ENCODE peak calls at places on chromosome 18, in nine cellular contexts. One of them, this sample, is unnamed. For H3K36me3, the result is how much of the 10 kb centered on the place peaks cover.

GRCh38 chr18:6465281-6465680 is 50.6 kb upstream of the L3MBTL4 start:
- DNase-seq in heart left ventricle: no peak
- DNase-seq in CD4-positive, CD25-positive, alpha-beta regulatory T cell: no peak
- DNase-seq in body of pancreas: no peak
- DNase-seq in neural progenitor cell: no peak
- DNase-seq in kidney: no peak
- DNase-seq in IMR-90: no peak
- DNase-seq in PC-9: no peak
- DNase-seq in OCI-LY7: no peak
- DNase-seq in this sample: no peak

GRCh38 chr18:39841133-39842041 is 2113.6 kb upstream of the PIK3C3 start:
- DNase-seq in heart left ventricle: peak
- DNase-seq in CD4-positive, CD25-positive, alpha-beta regulatory T cell: no peak
- DNase-seq in body of pancreas: peak
- DNase-seq in neural progenitor cell: peak
- DNase-seq in kidney: peak
- DNase-seq in IMR-90: peak
- DNase-seq in PC-9: peak
- DNase-seq in OCI-LY7: no peak
- DNase-seq in this sample: peak

GRCh38 chr18:31555971-31556747 is 35.5 kb upstream of the TTR start:
- DNase-seq in heart left ventricle: no peak
- DNase-seq in CD4-positive, CD25-positive, alpha-beta regulatory T cell: peak
- DNase-seq in body of pancreas: peak
- DNase-seq in neural progenitor cell: peak
- DNase-seq in kidney: no peak
- DNase-seq in IMR-90: peak
- DNase-seq in PC-9: peak
- DNase-seq in OCI-LY7: peak
- DNase-seq in this sample: peak

GRCh38 chr18:68660355-68661183 is 54.3 kb downstream of the TMX3 start:
- DNase-seq in heart left ventricle: no peak
- DNase-seq in CD4-positive, CD25-positive, alpha-beta regulatory T cell: peak
- DNase-seq in body of pancreas: no peak
- DNase-seq in neural progenitor cell: peak
- DNase-seq in kidney: no peak
- DNase-seq in IMR-90: peak
- DNase-seq in PC-9: no peak
- DNase-seq in OCI-LY7: peak
- DNase-seq in this sample: peak

GRCh38 chr18:74831571-74832250 is 234.0 kb downstream of the ZNF407 start:
- DNase-seq in heart left ventricle: no peak
- DNase-seq in CD4-positive, CD25-positive, alpha-beta regulatory T cell: no peak
- DNase-seq in body of pancreas: no peak
- DNase-seq in neural progenitor cell: no peak
- DNase-seq in kidney: peak
- DNase-seq in IMR-90: peak
- DNase-seq in PC-9: no peak
- DNase-seq in OCI-LY7: no peak
- DNase-seq in this sample: no peak

GRCh38 chr18:79791141-79791972 is 6.4 kb upstream of the KCNG2 start:
- DNase-seq in heart left ventricle: peak
- DNase-seq in CD4-positive, CD25-positive, alpha-beta regulatory T cell: no peak
- DNase-seq in body of pancreas: peak
- DNase-seq in neural progenitor cell: no peak
- DNase-seq in kidney: peak
- DNase-seq in IMR-90: peak
- DNase-seq in PC-9: peak
- DNase-seq in OCI-LY7: no peak
- DNase-seq in this sample: peak

GRCh38 chr18:22778996-22779395 is 154.1 kb upstream of the RBBP8 start:
- DNase-seq in heart left ventricle: peak
- DNase-seq in CD4-positive, CD25-positive, alpha-beta regulatory T cell: no peak
- DNase-seq in body of pancreas: no peak
- DNase-seq in neural progenitor cell: no peak
- DNase-seq in kidney: no peak
- DNase-seq in IMR-90: no peak
- DNase-seq in PC-9: no peak
- DNase-seq in OCI-LY7: no peak
- DNase-seq in this sample: peak

GRCh38 chr18:63363951-63364350 is 3.1 kb downstream of the KDSR start:
- DNase-seq in heart left ventricle: no peak
- DNase-seq in CD4-positive, CD25-positive, alpha-beta regulatory T cell: peak
- DNase-seq in body of pancreas: no peak
- DNase-seq in neural progenitor cell: no peak
- DNase-seq in kidney: no peak
- DNase-seq in IMR-90: no peak
- DNase-seq in PC-9: no peak
- DNase-seq in OCI-LY7: no peak
- DNase-seq in this sample: no peak

GRCh38 chr18:54606835-54607212 is 15.8 kb downstream of the DYNAP start:
- DNase-seq in heart left ventricle: no peak
- DNase-seq in CD4-positive, CD25-positive, alpha-beta regulatory T cell: no peak
- DNase-seq in body of pancreas: peak
- DNase-seq in neural progenitor cell: no peak
- DNase-seq in kidney: no peak
- DNase-seq in IMR-90: no peak
- DNase-seq in PC-9: no peak
- DNase-seq in OCI-LY7: no peak
- DNase-seq in this sample: no peak

GRCh38 chr18:73728657-73729056 is 419.0 kb downstream of the FBXO15 start:
- DNase-seq in heart left ventricle: no peak
- DNase-seq in CD4-positive, CD25-positive, alpha-beta regulatory T cell: no peak
- DNase-seq in body of pancreas: no peak
- DNase-seq in neural progenitor cell: peak
- DNase-seq in kidney: no peak
- DNase-seq in IMR-90: no peak
- DNase-seq in PC-9: no peak
- DNase-seq in OCI-LY7: no peak
- DNase-seq in this sample: no peak

GRCh38 chr18:70490008-70490933 is 201.4 kb downstream of the SOCS6 start:
- DNase-seq in heart left ventricle: no peak
- DNase-seq in CD4-positive, CD25-positive, alpha-beta regulatory T cell: peak
- DNase-seq in body of pancreas: peak
- DNase-seq in neural progenitor cell: peak
- DNase-seq in kidney: no peak
- DNase-seq in IMR-90: peak
- DNase-seq in PC-9: no peak
- DNase-seq in OCI-LY7: peak
- DNase-seq in this sample: peak

GRCh38 chr18:6759579-6759978 is 30.1 kb downstream of the ARHGAP28 start:
- DNase-seq in heart left ventricle: no peak
- DNase-seq in CD4-positive, CD25-positive, alpha-beta regulatory T cell: no peak
- DNase-seq in body of pancreas: no peak
- DNase-seq in neural progenitor cell: no peak
- DNase-seq in kidney: no peak
- DNase-seq in IMR-90: no peak
- DNase-seq in PC-9: no peak
- DNase-seq in OCI-LY7: no peak
- DNase-seq in this sample: no peak

GRCh38 chr18:58054041-58054733 is 10.2 kb downstream of the NEDD4L start:
- DNase-seq in heart left ventricle: no peak
- DNase-seq in CD4-positive, CD25-positive, alpha-beta regulatory T cell: no peak
- DNase-seq in body of pancreas: peak
- DNase-seq in neural progenitor cell: peak
- DNase-seq in kidney: no peak
- DNase-seq in IMR-90: peak
- DNase-seq in PC-9: peak
- DNase-seq in OCI-LY7: no peak
- DNase-seq in this sample: no peak

DNA sequence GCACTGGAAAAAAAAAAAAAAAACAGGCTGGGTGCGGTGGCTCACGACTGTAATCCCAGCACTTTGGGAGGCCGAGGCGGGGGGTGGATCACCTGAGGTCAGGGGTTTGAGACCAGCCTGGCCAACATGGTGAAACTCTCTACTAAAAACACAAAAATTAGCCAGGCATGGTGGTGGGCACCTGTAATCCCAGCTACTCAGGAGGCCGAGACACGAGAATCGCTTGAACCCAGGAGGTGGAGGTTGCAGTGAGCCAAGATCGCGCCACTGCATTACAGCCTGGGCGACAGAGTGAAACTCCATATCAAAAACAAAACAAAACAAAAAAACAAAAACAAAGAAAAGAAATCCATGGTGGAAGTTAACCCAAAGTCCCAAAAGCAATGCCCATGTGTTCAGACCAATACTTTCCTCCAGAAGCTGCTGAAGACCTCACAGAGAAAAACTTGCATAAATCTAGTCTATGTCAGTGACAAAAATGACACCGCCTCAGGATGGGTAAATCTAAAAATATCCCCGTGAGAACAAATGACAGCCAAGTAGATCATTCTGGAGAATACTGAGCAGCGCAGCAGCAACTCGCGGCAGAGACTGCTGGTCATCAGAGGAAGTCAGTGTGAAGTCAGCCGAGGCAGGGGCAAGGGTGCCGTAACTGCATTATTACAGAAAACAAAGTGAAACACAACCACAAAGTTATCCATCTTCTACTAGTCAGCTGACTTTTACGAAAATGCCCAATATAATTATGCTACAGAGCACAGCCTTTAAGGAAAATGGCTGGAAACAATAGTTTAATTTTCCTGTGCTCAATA is 41.0 kb downstream of the LPIN2 start:
- DNase-seq in heart left ventricle: peak
- DNase-seq in CD4-positive, CD25-positive, alpha-beta regulatory T cell: peak
- DNase-seq in body of pancreas: peak
- DNase-seq in neural progenitor cell: no peak
- DNase-seq in kidney: peak
- DNase-seq in IMR-90: no peak
- DNase-seq in PC-9: no peak
- DNase-seq in OCI-LY7: peak
- DNase-seq in this sample: peak
- H3K4me3 ChIP-seq in heart left ventricle: peak
- H3K4me3 ChIP-seq in CD4-positive, CD25-positive, alpha-beta regulatory T cell: peak
- H3K4me3 ChIP-seq in body of pancreas: no peak
- H3K4me3 ChIP-seq in neural progenitor cell: no peak
- H3K4me3 ChIP-seq in kidney: peak
- H3K4me3 ChIP-seq in IMR-90: no peak
- H3K4me3 ChIP-seq in PC-9: no peak
- H3K4me3 ChIP-seq in OCI-LY7: no peak
- H3K4me3 ChIP-seq in this sample: no peak

GRCh38 chr18:46893360-46893759 is 23.9 kb downstream of the PIAS2 start:
- DNase-seq in heart left ventricle: no peak
- DNase-seq in CD4-positive, CD25-positive, alpha-beta regulatory T cell: no peak
- DNase-seq in body of pancreas: no peak
- DNase-seq in neural progenitor cell: no peak
- DNase-seq in kidney: no peak
- DNase-seq in IMR-90: no peak
- DNase-seq in PC-9: no peak
- DNase-seq in OCI-LY7: no peak
- DNase-seq in this sample: no peak
- H3K36me3 ChIP-seq in heart left ventricle: under half
- H3K36me3 ChIP-seq in CD4-positive, CD25-positive, alpha-beta regulatory T cell: under half
- H3K36me3 ChIP-seq in body of pancreas: under half
- H3K36me3 ChIP-seq in neural progenitor cell: under half
- H3K36me3 ChIP-seq in kidney: under half
- H3K36me3 ChIP-seq in IMR-90: under half
- H3K36me3 ChIP-seq in PC-9: under half
- H3K36me3 ChIP-seq in OCI-LY7: under half
- H3K36me3 ChIP-seq in this sample: under half

GRCh38 chr18:77004555-77005380 is 127.8 kb downstream of the MBP start:
- DNase-seq in heart left ventricle: peak
- DNase-seq in CD4-positive, CD25-positive, alpha-beta regulatory T cell: peak
- DNase-seq in body of pancreas: no peak
- DNase-seq in neural progenitor cell: no peak
- DNase-seq in kidney: peak
- DNase-seq in IMR-90: no peak
- DNase-seq in PC-9: no peak
- DNase-seq in OCI-LY7: no peak
- DNase-seq in this sample: no peak
- H3K4me3 ChIP-seq in heart left ventricle: no peak
- H3K4me3 ChIP-seq in CD4-positive, CD25-positive, alpha-beta regulatory T cell: no peak
- H3K4me3 ChIP-seq in body of pancreas: no peak
- H3K4me3 ChIP-seq in neural progenitor cell: no peak
- H3K4me3 ChIP-seq in kidney: no peak
- H3K4me3 ChIP-seq in IMR-90: no peak
- H3K4me3 ChIP-seq in PC-9: no peak
- H3K4me3 ChIP-seq in OCI-LY7: no peak
- H3K4me3 ChIP-seq in this sample: no peak

GRCh38 chr18:42563995-42564394 is 551.5 kb downstream of the RIT2 start:
- DNase-seq in heart left ventricle: no peak
- DNase-seq in CD4-positive, CD25-positive, alpha-beta regulatory T cell: no peak
- DNase-seq in body of pancreas: no peak
- DNase-seq in neural progenitor cell: no peak
- DNase-seq in kidney: no peak
- DNase-seq in IMR-90: no peak
- DNase-seq in PC-9: no peak
- DNase-seq in OCI-LY7: no peak
- DNase-seq in this sample: no peak
- H3K36me3 ChIP-seq in heart left ventricle: under half
- H3K36me3 ChIP-seq in CD4-positive, CD25-positive, alpha-beta regulatory T cell: under half
- H3K36me3 ChIP-seq in body of pancreas: under half
- H3K36me3 ChIP-seq in neural progenitor cell: under half
- H3K36me3 ChIP-seq in kidney: under half
- H3K36me3 ChIP-seq in IMR-90: under half
- H3K36me3 ChIP-seq in PC-9: under half
- H3K36me3 ChIP-seq in OCI-LY7: under half
- H3K36me3 ChIP-seq in this sample: under half

DNA sequence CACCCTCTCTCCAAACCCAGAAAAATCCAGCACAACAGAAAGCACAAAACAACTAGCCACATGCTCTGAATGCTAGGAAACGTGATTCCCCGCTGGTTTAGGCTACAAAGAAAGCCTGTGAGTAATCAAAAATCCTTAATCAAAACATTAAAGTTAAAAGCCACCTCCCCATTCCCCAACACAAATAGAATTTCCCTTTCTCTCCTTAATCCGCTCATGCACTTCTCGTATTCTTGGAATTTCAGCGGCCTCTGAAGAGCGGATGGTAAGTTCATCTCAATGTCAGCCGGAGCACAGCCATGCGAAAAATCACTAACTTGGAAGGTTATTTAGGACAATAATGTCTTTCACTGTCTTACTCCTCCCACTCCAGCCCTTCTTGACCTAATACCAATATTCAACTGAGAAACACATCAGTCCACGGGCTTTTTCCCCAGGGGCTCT is 126.7 kb downstream of the OSBPL1A start:
- DNase-seq in heart left ventricle: no peak
- DNase-seq in CD4-positive, CD25-positive, alpha-beta regulatory T cell: no peak
- DNase-seq in body of pancreas: no peak
- DNase-seq in neural progenitor cell: peak
- DNase-seq in kidney: no peak
- DNase-seq in IMR-90: peak
- DNase-seq in PC-9: no peak
- DNase-seq in OCI-LY7: no peak
- DNase-seq in this sample: peak
- H3K4me3 ChIP-seq in heart left ventricle: peak
- H3K4me3 ChIP-seq in CD4-positive, CD25-positive, alpha-beta regulatory T cell: no peak
- H3K4me3 ChIP-seq in body of pancreas: peak
- H3K4me3 ChIP-seq in neural progenitor cell: peak
- H3K4me3 ChIP-seq in kidney: peak
- H3K4me3 ChIP-seq in IMR-90: peak
- H3K4me3 ChIP-seq in PC-9: peak
- H3K4me3 ChIP-seq in OCI-LY7: no peak
- H3K4me3 ChIP-seq in this sample: peak